ENCODE peak calls at places on chromosomes 7 and 10, in eight cellular contexts. H, O, R, L, G, W, F and A are unnamed samples.

GRCh38 chr7:69677905-69678793 is 79.9 kb downstream of the AUTS2 start:
- DNase-seq in H (no peak), O (no peak), R (no peak), L (no peak), G (peak; percentile 39), W (no peak), F (no peak), A (no peak)

GRCh38 chr7:142328006-142328405 is 70.1 kb upstream of the PRSS58 start:
- DNase-seq in H (no peak), O (peak; percentile 67), R (no peak), L (no peak), G (no peak), W (peak; percentile 67), F (no peak), A (no peak)

GRCh38 chr7:1856161-1856965 is 186.3 kb downstream of the ELFN1 start:
- DNase-seq in H (no peak), O (no peak), R (no peak), L (no peak), G (no peak), W (peak; percentile 2), F (no peak), A (no peak)

GRCh38 chr7:151457534-151457933 is 17.6 kb upstream of the CRYGN start:
- DNase-seq in H (no peak), O (no peak), R (no peak), L (no peak), G (no peak), W (no peak), F (no peak), A (no peak)

GRCh38 chr7:75064291-75064690 is 9.3 kb downstream of the RCC1L start:
- DNase-seq in H (no peak), O (no peak), R (no peak), L (no peak), G (no peak), W (no peak), F (no peak), A (no peak)

GRCh38 chr10:126839094-126839761 is 66.0 kb upstream of the DOCK1 start:
- DNase-seq in H (peak; percentile 70), O (no peak), R (no peak), L (no peak), G (peak; percentile 24), W (no peak), F (no peak), A (peak; percentile 80)

GRCh38 chr7:426510-426909 is 93.1 kb downstream of the PDGFA start:
- DNase-seq in H (no peak), O (no peak), R (no peak), L (no peak), G (no peak), W (no peak), F (no peak), A (no peak)

GRCh38 chr10:86598151-86598550 is 56.2 kb upstream of the OPN4 start:
- DNase-seq in H (no peak), O (no peak), R (no peak), L (no peak), G (no peak), W (no peak), F (no peak), A (no peak)

GRCh38 chr10:3720228-3721019 is 64.6 kb downstream of the KLF6 start:
- DNase-seq in H (peak; percentile 66), O (no peak), R (peak; percentile 84), L (no peak), G (no peak), W (no peak), F (no peak), A (peak; percentile 18)

GRCh38 chr10:102645388-102645740 is 1.1 kb downstream of the TRIM8 start:
- DNase-seq in H (peak; percentile 80), O (peak; percentile 56), R (peak; percentile 78), L (peak; percentile 38), G (peak; percentile 85), W (no peak), F (no peak), A (peak; percentile 88)

GRCh38 chr7:4136036-4136435 is 546.1 kb upstream of the FOXK1 start:
- DNase-seq in H (no peak), O (no peak), R (no peak), L (no peak), G (no peak), W (no peak), F (peak; percentile 42), A (no peak)

GRCh38 chr10:131746785-131747184 is 154.0 kb upstream of the PPP2R2D start:
- DNase-seq in H (no peak), O (no peak), R (no peak), L (no peak), G (no peak), W (no peak), F (no peak), A (no peak)

GRCh38 chr7:26856481-26856880 is 7.9 kb downstream of the SKAP2 start:
- DNase-seq in H (no peak), O (no peak), R (no peak), L (no peak), G (no peak), W (peak; percentile 7), F (no peak), A (no peak)
- H3K27me3 ChIP-seq in H (peaks cover 63% of the 10 kb centered on the region), O (peaks cover 30% of the 10 kb centered on the region), R (peaks cover 57% of the 10 kb centered on the region), L (peaks cover 4% of the 10 kb centered on the region), G (no peaks in the 10 kb centered on the region), W (peaks cover 100% of the 10 kb centered on the region), F (no peaks in the 10 kb centered on the region), A (no peaks in the 10 kb centered on the region)

DNA sequence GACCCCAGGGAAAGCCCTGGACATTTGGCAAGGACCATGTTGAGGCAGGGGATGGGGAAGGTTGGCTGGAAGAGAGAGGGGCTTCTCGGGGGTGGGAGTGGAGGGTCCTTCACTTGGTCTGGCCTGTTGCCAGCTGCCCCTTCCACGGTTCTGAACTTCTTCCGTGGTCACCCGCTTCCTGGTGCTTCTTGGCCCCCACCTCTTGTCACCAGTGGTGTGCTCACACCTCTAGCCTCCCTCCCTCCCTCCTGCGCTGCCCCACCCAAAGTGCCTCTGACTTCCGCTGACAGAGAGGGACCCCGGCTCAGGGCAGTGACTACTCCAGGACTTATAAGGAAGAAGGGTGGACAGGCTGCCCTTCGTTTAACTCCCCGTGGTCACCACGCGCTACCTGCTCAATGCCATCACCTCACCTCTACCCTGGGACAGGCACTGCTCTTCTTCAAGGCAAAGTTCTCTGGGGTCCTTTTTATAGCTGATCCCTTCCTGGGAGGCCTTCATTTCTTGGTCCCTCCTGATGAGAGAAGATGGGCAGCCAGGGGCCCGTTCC is at the start of gene MUC12:
- DNase-seq in H (no peak), O (no peak), R (no peak), L (no peak), G (no peak), W (no peak), F (no peak), A (no peak)
- H3K27me3 ChIP-seq in H (peaks cover 56% of the 10 kb centered on the region), O (peaks cover 43% of the 10 kb centered on the region), R (peaks cover 47% of the 10 kb centered on the region), L (peaks cover 33% of the 10 kb centered on the region), G (peaks cover 55% of the 10 kb centered on the region), W (peaks cover 50% of the 10 kb centered on the region), F (peaks cover 3% of the 10 kb centered on the region), A (peaks cover 13% of the 10 kb centered on the region)

DNA sequence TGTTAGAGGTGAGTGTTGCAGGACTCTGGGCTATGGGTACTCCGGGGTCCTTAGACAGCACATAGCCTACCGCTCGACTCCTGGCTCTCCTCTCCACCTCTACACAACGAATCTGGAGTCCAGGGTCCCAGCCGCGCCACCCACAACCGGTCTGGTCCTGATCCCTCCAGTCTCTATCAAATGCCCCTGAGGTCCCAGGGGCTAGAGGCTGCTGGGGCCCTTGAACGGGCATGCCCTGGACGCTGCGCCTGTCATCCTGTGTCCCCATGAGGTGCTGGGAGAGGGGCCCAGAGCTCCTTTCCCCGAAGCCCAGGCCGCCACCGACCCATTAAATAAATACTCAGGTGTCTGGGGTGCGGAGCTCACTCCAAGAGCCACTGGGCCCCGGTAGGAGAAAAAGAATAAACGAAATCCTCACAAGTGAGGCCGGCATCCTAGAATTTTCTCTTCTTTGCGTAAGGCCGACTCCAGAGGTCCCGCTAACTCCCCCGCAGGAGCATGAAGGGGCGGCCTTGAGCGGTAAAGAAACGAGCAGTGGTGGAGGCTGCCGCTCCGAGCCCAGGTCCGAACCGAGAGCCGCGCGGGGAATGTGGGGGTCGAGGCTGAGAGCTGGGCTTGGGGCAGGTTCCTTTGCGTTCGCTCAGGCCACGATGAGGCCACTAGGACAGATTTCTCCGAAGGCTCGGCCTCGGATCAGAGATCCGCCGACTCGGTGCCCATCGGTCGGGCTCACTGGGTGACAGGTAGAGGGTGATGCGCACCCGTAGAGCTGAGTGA is 166.7 kb downstream of the NRF1 start:
- DNase-seq in H (no peak), O (peak; percentile 27), R (no peak), L (no peak), G (no peak), W (peak; percentile 54), F (no peak), A (no peak)
- H3K27me3 ChIP-seq in H (peaks cover 54% of the 10 kb centered on the region), O (peaks cover 86% of the 10 kb centered on the region), R (peaks cover 54% of the 10 kb centered on the region), L (peaks cover 43% of the 10 kb centered on the region), G (peaks cover 56% of the 10 kb centered on the region), W (peaks cover 100% of the 10 kb centered on the region), F (peaks cover 14% of the 10 kb centered on the region), A (no peaks in the 10 kb centered on the region)

GRCh38 chr10:9205558-9205957 is 1151.1 kb downstream of the GATA3 start:
- DNase-seq in H (no peak), O (no peak), R (no peak), L (no peak), G (no peak), W (no peak), F (no peak), A (no peak)
- H3K27me3 ChIP-seq in H (no peaks in the 10 kb centered on the region), O (no peaks in the 10 kb centered on the region), R (peaks cover 4% of the 10 kb centered on the region), L (no peaks in the 10 kb centered on the region), G (no peaks in the 10 kb centered on the region), W (peaks cover 16% of the 10 kb centered on the region), F (no peaks in the 10 kb centered on the region), A (peaks cover 14% of the 10 kb centered on the region)

GRCh38 chr7:55019329-55019690 is 493 bp downstream of the EGFR start:
- DNase-seq in H (peak; percentile 74), O (peak; percentile 31), R (peak; percentile 64), L (no peak), G (peak; percentile 62), W (peak; percentile 72), F (peak; percentile 85), A (peak; percentile 63)

GRCh38 chr7:55018361-55019328 is at the start of gene EGFR:
- DNase-seq in H (peak; percentile 87), O (peak; percentile 61), R (peak; percentile 67), L (no peak), G (peak; percentile 73), W (peak; percentile 82), F (peak; percentile 85), A (peak; percentile 90)

GRCh38 chr7:55016746-55017090 is 2.1 kb upstream of the EGFR start:
- DNase-seq in H (no peak), O (no peak), R (no peak), L (no peak), G (no peak), W (no peak), F (no peak), A (no peak)

GRCh38 chr7:55016061-55016745 is 2.6 kb upstream of the EGFR start:
- DNase-seq in H (no peak), O (no peak), R (no peak), L (no peak), G (no peak), W (no peak), F (no peak), A (no peak)

GRCh38 chr7:55017841-55018240 is 976 bp upstream of the EGFR start:
- DNase-seq in H (no peak), O (no peak), R (no peak), L (no peak), G (no peak), W (no peak), F (no peak), A (no peak)
- H3K27me3 ChIP-seq in H (no peaks in the 10 kb centered on the region), O (peaks cover 30% of the 10 kb centered on the region), R (peaks cover 5% of the 10 kb centered on the region), L (no peaks in the 10 kb centered on the region), G (no peaks in the 10 kb centered on the region), W (peaks cover 88% of the 10 kb centered on the region), F (no peaks in the 10 kb centered on the region), A (no peaks in the 10 kb centered on the region)